ENCODE peak calls at places on chromosomes 13 and 19, in seven cellular contexts. E is mucosa of descending colon, Z is A549, M is fibroblast of the aortic adventitia, D is neuronal stem cell, W is A673, H is tibial nerve. L is an unnamed sample.

GRCh38 chr19:55156202-55157063 is 1.1 kb downstream of the TNNI3 start:
- DNase-seq in E (peak), Z (peak), M (peak), D (peak), W (peak), H (no peak), L (no peak)

GRCh38 chr13:25943081-25943480 is 108.7 kb downstream of the SHISA2 start:
- DNase-seq in E (no peak), Z (no peak), M (no peak), D (no peak), W (no peak), H (no peak), L (no peak)

GRCh38 chr13:46121033-46121432 is 16.2 kb upstream of the CPB2 start:
- DNase-seq in E (no peak), Z (no peak), M (no peak), D (no peak), W (no peak), H (no peak), L (no peak)

GRCh38 chr19:33810821-33811220 is 14.2 kb downstream of the KCTD15 start:
- DNase-seq in E (no peak), Z (no peak), M (no peak), D (no peak), W (no peak), H (no peak), L (no peak)

GRCh38 chr13:24742294-24742693 is 21.7 kb upstream of the RNF17 start:
- DNase-seq in E (no peak), Z (no peak), M (no peak), D (peak), W (peak), H (no peak), L (no peak)

GRCh38 chr19:862529-863304 is 3.3 kb downstream of the CFD start:
- DNase-seq in E (peak), Z (peak), M (no peak), D (peak), W (peak), H (peak), L (no peak)

GRCh38 chr19:17775991-17776803 is 18.7 kb upstream of the B3GNT3 start:
- DNase-seq in E (no peak), Z (no peak), M (peak), D (no peak), W (no peak), H (no peak), L (no peak)

GRCh38 chr19:38977445-38978314 is 2.1 kb upstream of the FBXO17 start:
- DNase-seq in E (no peak), Z (peak), M (no peak), D (no peak), W (no peak), H (no peak), L (no peak)

GRCh38 chr13:78468546-78469060 is 134.7 kb downstream of the POU4F1 start:
- DNase-seq in E (no peak), Z (no peak), M (no peak), D (no peak), W (no peak), H (no peak), L (no peak)

GRCh38 chr13:67308004-67308772 is 78.1 kb upstream of the PCDH9 start:
- DNase-seq in E (no peak), Z (no peak), M (no peak), D (no peak), W (no peak), H (no peak), L (no peak)

GRCh38 chr19:7545904-7546303 is 10.4 kb downstream of the PNPLA6 start:
- DNase-seq in E (no peak), Z (no peak), M (no peak), D (no peak), W (no peak), H (no peak), L (no peak)

DNA sequence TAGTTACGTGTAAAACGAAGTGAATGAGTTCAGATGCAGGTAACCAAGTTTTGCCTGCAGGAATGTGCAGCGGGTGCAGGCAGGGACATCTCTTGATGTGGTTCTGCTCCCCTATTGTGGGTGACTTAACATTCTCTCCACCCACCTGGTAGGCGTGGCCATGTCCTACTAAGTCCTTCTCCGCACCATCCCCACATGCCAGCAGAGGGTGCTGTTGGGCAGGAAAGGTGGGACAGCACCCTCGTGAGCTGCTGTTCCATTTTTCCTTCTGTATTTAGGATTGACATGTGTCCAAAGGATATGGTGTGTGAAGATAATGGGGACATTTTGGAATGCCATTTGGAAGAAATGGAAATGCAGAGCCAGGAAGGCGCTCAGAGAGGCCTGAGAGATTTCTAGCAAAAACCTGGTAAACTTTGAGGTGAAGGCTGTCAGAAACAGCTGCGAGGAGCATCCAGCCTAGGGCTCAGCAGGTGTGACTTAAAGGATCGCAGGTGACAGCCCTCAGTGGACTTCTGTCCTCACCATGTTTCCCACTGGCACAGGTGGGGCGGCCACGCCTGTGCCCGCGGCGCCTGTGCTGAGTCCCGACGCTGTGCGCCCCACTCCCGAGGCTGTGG is 26.2 kb upstream of the MCF2L start:
- DNase-seq in E (peak), Z (peak), M (peak), D (peak), W (peak), H (peak), L (peak)
- H3K4me3 ChIP-seq in E (no peak), Z (peak), M (peak), D (peak), W (peak), H (peak), L (peak)

GRCh38 chr19:35872180-35872579 is 3.8 kb downstream of the APLP1 start:
- DNase-seq in E (no peak), Z (peak), M (no peak), D (no peak), W (peak), H (no peak), L (no peak)
- H3K4me3 ChIP-seq in E (no peak), Z (no peak), M (no peak), D (no peak), W (no peak), H (no peak), L (no peak)

DNA sequence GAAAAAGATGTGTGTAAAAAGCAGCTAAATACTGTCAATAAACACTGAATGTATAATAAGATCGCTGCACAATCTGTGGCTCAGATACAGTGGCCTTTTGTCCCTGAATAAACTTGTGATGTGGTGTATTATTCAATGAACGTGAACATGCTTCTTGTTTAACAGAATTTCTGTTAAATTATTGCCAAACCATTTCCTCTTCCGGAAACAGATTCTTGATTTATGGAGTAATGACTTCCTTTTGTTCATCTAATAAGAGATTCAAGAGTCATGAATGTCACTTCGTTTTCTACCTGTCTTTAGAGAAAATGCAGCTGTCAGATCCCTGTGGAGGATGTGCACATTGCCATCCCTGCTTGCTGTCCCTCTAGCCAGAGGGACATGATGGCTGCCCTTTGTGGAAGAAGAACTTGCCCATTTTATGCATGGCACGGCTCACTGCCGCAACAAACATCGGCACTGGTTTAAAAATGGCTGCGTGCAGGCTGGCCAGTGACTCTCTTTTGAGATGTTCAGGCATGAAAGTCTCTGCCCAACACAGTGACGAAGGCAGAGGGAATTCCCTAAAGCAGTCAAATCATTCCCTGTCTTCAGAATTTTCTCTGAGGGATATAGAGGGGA is 3.1 kb upstream of the TNFSF13B start:
- DNase-seq in E (no peak), Z (no peak), M (no peak), D (no peak), W (peak), H (no peak), L (no peak)
- H3K4me3 ChIP-seq in E (no peak), Z (no peak), M (no peak), D (no peak), W (peak), H (no peak), L (no peak)

DNA sequence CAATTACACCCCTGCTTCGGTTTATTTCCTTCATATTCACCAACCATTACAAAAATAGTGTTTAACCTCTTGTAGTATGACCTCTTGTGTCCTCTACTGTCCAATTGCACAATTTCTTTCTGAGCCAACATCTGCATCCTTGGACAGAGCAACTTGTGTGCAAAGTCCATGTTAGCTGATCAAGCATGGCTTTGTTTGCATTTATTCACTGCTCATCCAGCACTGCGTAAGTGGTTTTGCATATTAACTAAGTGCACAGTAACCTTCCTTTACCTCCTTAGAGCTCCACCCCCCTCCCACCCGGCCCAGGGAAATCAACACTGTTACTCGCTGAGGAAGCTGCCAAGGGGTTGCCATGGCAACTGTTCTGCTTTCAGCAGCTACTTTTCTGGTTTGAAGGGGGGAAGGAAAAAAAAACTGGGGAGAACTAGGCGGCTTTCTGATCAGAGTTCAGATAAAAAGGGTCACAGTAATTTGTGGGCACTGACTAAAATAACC is 153.5 kb upstream of the KLF12 start:
- DNase-seq in E (peak), Z (peak), M (peak), D (peak), W (peak), H (peak), L (peak)
- H3K4me3 ChIP-seq in E (no peak), Z (no peak), M (no peak), D (peak), W (peak), H (no peak), L (peak)